ENCODE peak calls at places on chromosomes 2 and 18, in ten cellular contexts. V is hippocampal formation; N is activated T-cell treated with anti-CD3 and anti-CD28 coated beads for 1 hour; I is SW480; S is NT2/D1; B is fibroblast of gingiva; K is stimulated activated CD8-positive, alpha-beta memory T cell treated with anti-CD3 and anti-CD28 coated beads, Interleukin-15, amount 100 ng/mL, for 24 hours; Q is tibial artery; J is activated effector memory CD4-positive, alpha-beta T cell treated with Interleukin-2 at 50 U/mL for 16 hours; Y is T-helper 2 cell. R is an unnamed sample.
A peak's percentile ranks its signal among the peaks of the same experiment; 100 is the strongest.

GRCh38 chr2:196801578-196801977 is 2.1 kb upstream of the GTF3C3 start:
- DNase-seq in V (no peak), N (no peak), I (no peak), S (no peak), B (no peak), K (no peak), Q (no peak), J (no peak), Y (no peak), R (no peak)

GRCh38 chr2:42804338-42804737 is 12.0 kb upstream of the HAAO start:
- DNase-seq in V (no peak), N (no peak), I (no peak), S (no peak), B (peak; percentile 92), K (no peak), Q (no peak), J (no peak), Y (no peak), R (no peak)

GRCh38 chr2:84474176-84474575 is 15.1 kb upstream of the SUCLG1 start:
- DNase-seq in V (no peak), N (no peak), I (no peak), S (no peak), B (no peak), K (no peak), Q (no peak), J (no peak), Y (no peak), R (no peak)

GRCh38 chr2:230671117-230671516 is 41.5 kb upstream of the CAB39 start:
- DNase-seq in V (no peak), N (no peak), I (peak; percentile 42), S (no peak), B (no peak), K (no peak), Q (no peak), J (no peak), Y (no peak), R (no peak)

GRCh38 chr2:168849610-168850009 is 40.6 kb downstream of the SPC25 start:
- DNase-seq in V (no peak), N (no peak), I (peak; percentile 18), S (no peak), B (peak; percentile 4), K (no peak), Q (no peak), J (no peak), Y (no peak), R (no peak)

GRCh38 chr2:141923657-141924056 is 207.2 kb downstream of the LRP1B start:
- DNase-seq in V (no peak), N (no peak), I (no peak), S (no peak), B (peak; percentile 3), K (no peak), Q (no peak), J (no peak), Y (no peak), R (no peak)

GRCh38 chr2:217789003-217789735 is 213.6 kb downstream of the TNS1 start:
- DNase-seq in V (peak; percentile 73), N (peak; percentile 63), I (peak; percentile 47), S (peak; percentile 59), B (peak; percentile 39), K (peak; percentile 69), Q (peak; percentile 90), J (peak; percentile 59), Y (peak; percentile 65), R (peak; percentile 62)

GRCh38 chr2:238955648-238956531 is 108.0 kb downstream of the TWIST2 start:
- DNase-seq in V (no peak), N (no peak), I (no peak), S (no peak), B (no peak), K (no peak), Q (peak; percentile 28), J (no peak), Y (no peak), R (no peak)

GRCh38 chr2:5544205-5544786 is 147.9 kb upstream of the SOX11 start:
- DNase-seq in V (no peak), N (no peak), I (no peak), S (no peak), B (no peak), K (no peak), Q (no peak), J (no peak), Y (no peak), R (no peak)

GRCh38 chr18:25898965-25899364 is 191.4 kb downstream of the SS18 start:
- DNase-seq in V (no peak), N (no peak), I (no peak), S (no peak), B (no peak), K (no peak), Q (no peak), J (no peak), Y (no peak), R (no peak)

GRCh38 chr2:56534321-56534720 is 350.5 kb downstream of the CCDC85A start:
- DNase-seq in V (no peak), N (no peak), I (no peak), S (no peak), B (no peak), K (no peak), Q (no peak), J (no peak), Y (no peak), R (no peak)

GRCh38 chr2:20481798-20482405 is 35.0 kb downstream of the RHOB start:
- DNase-seq in V (no peak), N (no peak), I (no peak), S (no peak), B (no peak), K (no peak), Q (no peak), J (no peak), Y (no peak), R (no peak)

GRCh38 chr2:230714122-230714453 is 1.4 kb downstream of the CAB39 start:
- DNase-seq in V (no peak), N (peak; percentile 24), I (peak; percentile 41), S (no peak), B (peak; percentile 69), K (no peak), Q (no peak), J (no peak), Y (no peak), R (peak; percentile 41)

GRCh38 chr2:191126386-191126785 is 24.4 kb downstream of the STAT4 start:
- DNase-seq in V (no peak), N (no peak), I (no peak), S (no peak), B (no peak), K (no peak), Q (no peak), J (no peak), Y (no peak), R (no peak)

GRCh38 chr2:238720232-238720672 is 127.6 kb upstream of the TWIST2 start:
- DNase-seq in V (no peak), N (peak; percentile 23), I (peak; percentile 59), S (peak; percentile 68), B (peak; percentile 28), K (no peak), Q (peak; percentile 75), J (no peak), Y (peak; percentile 16), R (peak; percentile 28)

GRCh38 chr18:48216639-48217280 is 192.4 kb downstream of the ZBTB7C start:
- DNase-seq in V (no peak), N (no peak), I (peak; percentile 32), S (no peak), B (no peak), K (no peak), Q (no peak), J (no peak), Y (no peak), R (no peak)

GRCh38 chr18:51185075-51185474 is 12.4 kb downstream of the MEX3C start:
- DNase-seq in V (no peak), N (no peak), I (no peak), S (no peak), B (no peak), K (no peak), Q (no peak), J (no peak), Y (no peak), R (no peak)

GRCh38 chr2:241809383-241810303 is 650 bp downstream of the NEU4 start:
- DNase-seq in V (no peak), N (no peak), I (no peak), S (no peak), B (no peak), K (no peak), Q (no peak), J (no peak), Y (no peak), R (no peak)

GRCh38 chr18:8084160-8084559 is 517.0 kb downstream of the PTPRM start:
- DNase-seq in V (no peak), N (no peak), I (peak; percentile 7), S (peak; percentile 57), B (peak; percentile 25), K (no peak), Q (no peak), J (no peak), Y (no peak), R (no peak)

GRCh38 chr2:120434909-120435308 is 89.0 kb downstream of the INHBB start:
- DNase-seq in V (no peak), N (no peak), I (no peak), S (no peak), B (no peak), K (no peak), Q (no peak), J (no peak), Y (no peak), R (no peak)

GRCh38 chr2:1661891-1662605 is 82.3 kb downstream of the PXDN start:
- DNase-seq in V (no peak), N (no peak), I (no peak), S (no peak), B (no peak), K (no peak), Q (no peak), J (no peak), Y (no peak), R (no peak)

GRCh38 chr2:205024822-205025518 is 479.7 kb downstream of the PARD3B start:
- DNase-seq in V (peak; percentile 28), N (no peak), I (peak; percentile 88), S (no peak), B (peak; percentile 90), K (no peak), Q (peak; percentile 79), J (peak; percentile 7), Y (no peak), R (no peak)

GRCh38 chr2:180413331-180413730 is 406.2 kb upstream of the CWC22 start:
- DNase-seq in V (no peak), N (no peak), I (no peak), S (no peak), B (no peak), K (no peak), Q (no peak), J (no peak), Y (no peak), R (no peak)

GRCh38 chr2:70992945-70993688 is 1.6 kb downstream of the TEX261 start:
- DNase-seq in V (no peak), N (no peak), I (no peak), S (no peak), B (no peak), K (no peak), Q (no peak), J (no peak), Y (no peak), R (no peak)

GRCh38 chr2:8889978-8890377 is 52.6 kb upstream of the KIDINS220 start:
- DNase-seq in V (no peak), N (no peak), I (no peak), S (no peak), B (no peak), K (no peak), Q (no peak), J (no peak), Y (no peak), R (no peak)

GRCh38 chr2:20506281-20506685 is 59.4 kb downstream of the RHOB start:
- DNase-seq in V (no peak), N (no peak), I (peak; percentile 30), S (no peak), B (peak; percentile 25), K (no peak), Q (no peak), J (no peak), Y (no peak), R (no peak)

GRCh38 chr2:46942143-46942526 is 26.5 kb upstream of the MCFD2 start:
- DNase-seq in V (no peak), N (peak; percentile 56), I (peak; percentile 41), S (no peak), B (no peak), K (peak; percentile 37), Q (peak; percentile 78), J (peak; percentile 61), Y (peak; percentile 60), R (peak; percentile 74)

GRCh38 chr2:120669121-120669952 is 66.3 kb upstream of the GLI2 start:
- DNase-seq in V (no peak), N (no peak), I (peak; percentile 99), S (peak; percentile 30), B (no peak), K (no peak), Q (no peak), J (no peak), Y (no peak), R (no peak)

R was measured in CD8-positive, alpha-beta T cell.